ENCODE peak calls at places on chromosomes 13 and 19, in nine cellular contexts. One of them, this sample, is unnamed.

GRCh38 chr19:44570984-44571684 is 41.7 kb upstream of the CEACAM20 start:
- DNase-seq in skeletal muscle cell: peak; percentile 36
- DNase-seq in CD14-positive monocyte: peak; percentile 70
- DNase-seq in NCI-H1417 treated with DMSO at 0.1 percent for 48 hours: no peak
- DNase-seq in SHP77: peak; percentile 50
- DNase-seq in HS-5: peak; percentile 53
- DNase-seq in KBM-7: peak; percentile 90
- DNase-seq in GM13976: peak; percentile 70
- DNase-seq in HEK293T: peak; percentile 71
- DNase-seq in this sample: no peak

GRCh38 chr19:6423499-6424189 is 967 bp downstream of the KHSRP start:
- DNase-seq in KBM-7: peak; percentile 49
- DNase-seq in NCI-H1417 treated with DMSO at 0.1 percent for 48 hours: no peak
- DNase-seq in CD14-positive monocyte: no peak
- DNase-seq in GM13976: peak; percentile 70
- DNase-seq in HS-5: peak; percentile 8
- DNase-seq in HEK293T: peak; percentile 53
- DNase-seq in skeletal muscle cell: peak; percentile 7
- DNase-seq in SHP77: no peak
- DNase-seq in this sample: no peak

GRCh38 chr19:46924874-46925547 is 64.2 kb downstream of the ARHGAP35 start:
- DNase-seq in SHP77: no peak
- DNase-seq in KBM-7: no peak
- DNase-seq in CD14-positive monocyte: no peak
- DNase-seq in GM13976: peak; percentile 52
- DNase-seq in HEK293T: no peak
- DNase-seq in NCI-H1417 treated with DMSO at 0.1 percent for 48 hours: no peak
- DNase-seq in skeletal muscle cell: no peak
- DNase-seq in HS-5: no peak
- DNase-seq in this sample: no peak

GRCh38 chr13:21849323-21849722 is 178.4 kb downstream of the FGF9 start:
- DNase-seq in HEK293T: peak; percentile 19
- DNase-seq in SHP77: no peak
- DNase-seq in CD14-positive monocyte: no peak
- DNase-seq in NCI-H1417 treated with DMSO at 0.1 percent for 48 hours: no peak
- DNase-seq in HS-5: no peak
- DNase-seq in KBM-7: peak; percentile 69
- DNase-seq in GM13976: peak; percentile 50
- DNase-seq in skeletal muscle cell: no peak
- DNase-seq in this sample: no peak

GRCh38 chr19:47095707-47096704 is 17.6 kb downstream of the ZC3H4 start:
- DNase-seq in CD14-positive monocyte: no peak
- DNase-seq in SHP77: no peak
- DNase-seq in HS-5: no peak
- DNase-seq in skeletal muscle cell: no peak
- DNase-seq in KBM-7: peak; percentile 96
- DNase-seq in GM13976: no peak
- DNase-seq in HEK293T: no peak
- DNase-seq in NCI-H1417 treated with DMSO at 0.1 percent for 48 hours: no peak
- DNase-seq in this sample: no peak

GRCh38 chr13:61142506-61142905 is 273.1 kb downstream of the PCDH20 start:
- DNase-seq in SHP77: no peak
- DNase-seq in GM13976: no peak
- DNase-seq in NCI-H1417 treated with DMSO at 0.1 percent for 48 hours: no peak
- DNase-seq in CD14-positive monocyte: no peak
- DNase-seq in HS-5: no peak
- DNase-seq in KBM-7: no peak
- DNase-seq in skeletal muscle cell: no peak
- DNase-seq in HEK293T: no peak
- DNase-seq in this sample: no peak

GRCh38 chr19:42501733-42502132 is 26.5 kb downstream of the CEACAM1 start:
- DNase-seq in HS-5: no peak
- DNase-seq in NCI-H1417 treated with DMSO at 0.1 percent for 48 hours: no peak
- DNase-seq in HEK293T: no peak
- DNase-seq in GM13976: no peak
- DNase-seq in skeletal muscle cell: no peak
- DNase-seq in SHP77: no peak
- DNase-seq in CD14-positive monocyte: no peak
- DNase-seq in KBM-7: no peak
- DNase-seq in this sample: no peak

GRCh38 chr13:37097008-37097579 is 8.4 kb downstream of the CSNK1A1L start:
- DNase-seq in HEK293T: no peak
- DNase-seq in GM13976: no peak
- DNase-seq in KBM-7: no peak
- DNase-seq in SHP77: no peak
- DNase-seq in CD14-positive monocyte: no peak
- DNase-seq in skeletal muscle cell: no peak
- DNase-seq in HS-5: no peak
- DNase-seq in NCI-H1417 treated with DMSO at 0.1 percent for 48 hours: no peak
- DNase-seq in this sample: no peak

GRCh38 chr13:105442941-105443340 is 1092.5 kb downstream of the EFNB2 start:
- DNase-seq in HEK293T: no peak
- DNase-seq in CD14-positive monocyte: no peak
- DNase-seq in KBM-7: no peak
- DNase-seq in GM13976: no peak
- DNase-seq in SHP77: no peak
- DNase-seq in NCI-H1417 treated with DMSO at 0.1 percent for 48 hours: no peak
- DNase-seq in HS-5: peak; percentile 79
- DNase-seq in skeletal muscle cell: peak; percentile 99
- DNase-seq in this sample: no peak

GRCh38 chr19:30543243-30543945 is 171.2 kb downstream of the ZNF536 start:
- DNase-seq in skeletal muscle cell: no peak
- DNase-seq in GM13976: no peak
- DNase-seq in SHP77: no peak
- DNase-seq in HEK293T: no peak
- DNase-seq in CD14-positive monocyte: no peak
- DNase-seq in KBM-7: no peak
- DNase-seq in HS-5: no peak
- DNase-seq in NCI-H1417 treated with DMSO at 0.1 percent for 48 hours: no peak
- DNase-seq in this sample: no peak

GRCh38 chr13:49240017-49240416 is 7.7 kb upstream of the CDADC1 start:
- DNase-seq in CD14-positive monocyte: no peak
- DNase-seq in SHP77: no peak
- DNase-seq in HEK293T: peak; percentile 35
- DNase-seq in NCI-H1417 treated with DMSO at 0.1 percent for 48 hours: no peak
- DNase-seq in KBM-7: peak; percentile 61
- DNase-seq in HS-5: no peak
- DNase-seq in skeletal muscle cell: no peak
- DNase-seq in GM13976: peak; percentile 32
- DNase-seq in this sample: no peak

GRCh38 chr13:111897178-111897845 is 169.6 kb upstream of the SOX1 start:
- DNase-seq in HEK293T: no peak
- DNase-seq in NCI-H1417 treated with DMSO at 0.1 percent for 48 hours: no peak
- DNase-seq in GM13976: no peak
- DNase-seq in KBM-7: no peak
- DNase-seq in CD14-positive monocyte: no peak
- DNase-seq in HS-5: no peak
- DNase-seq in skeletal muscle cell: no peak
- DNase-seq in SHP77: no peak
- DNase-seq in this sample: no peak

GRCh38 chr13:78239681-78240080 is 321.1 kb upstream of the EDNRB start:
- DNase-seq in NCI-H1417 treated with DMSO at 0.1 percent for 48 hours: no peak
- DNase-seq in KBM-7: no peak
- DNase-seq in GM13976: no peak
- DNase-seq in SHP77: no peak
- DNase-seq in HEK293T: no peak
- DNase-seq in CD14-positive monocyte: no peak
- DNase-seq in HS-5: no peak
- DNase-seq in skeletal muscle cell: no peak
- DNase-seq in this sample: no peak

GRCh38 chr13:25248071-25248470 is 39.2 kb downstream of the MTMR6 start:
- DNase-seq in NCI-H1417 treated with DMSO at 0.1 percent for 48 hours: no peak
- DNase-seq in GM13976: no peak
- DNase-seq in SHP77: no peak
- DNase-seq in HEK293T: no peak
- DNase-seq in KBM-7: no peak
- DNase-seq in HS-5: no peak
- DNase-seq in CD14-positive monocyte: no peak
- DNase-seq in skeletal muscle cell: no peak
- DNase-seq in this sample: no peak

GRCh38 chr13:109243311-109243951 is 543.0 kb downstream of the IRS2 start:
- DNase-seq in GM13976: no peak
- DNase-seq in skeletal muscle cell: peak; percentile 88
- DNase-seq in KBM-7: no peak
- DNase-seq in CD14-positive monocyte: no peak
- DNase-seq in HS-5: peak; percentile 63
- DNase-seq in NCI-H1417 treated with DMSO at 0.1 percent for 48 hours: no peak
- DNase-seq in SHP77: no peak
- DNase-seq in HEK293T: no peak
- DNase-seq in this sample: no peak

GRCh38 chr19:5186293-5187050 is 154.1 kb downstream of the PTPRS start:
- DNase-seq in KBM-7: no peak
- DNase-seq in CD14-positive monocyte: no peak
- DNase-seq in GM13976: no peak
- DNase-seq in NCI-H1417 treated with DMSO at 0.1 percent for 48 hours: no peak
- DNase-seq in HS-5: peak; percentile 44
- DNase-seq in skeletal muscle cell: peak; percentile 25
- DNase-seq in HEK293T: no peak
- DNase-seq in SHP77: no peak
- DNase-seq in this sample: no peak

GRCh38 chr19:11461453-11461852 is 19.4 kb downstream of the ELAVL3 start:
- DNase-seq in skeletal muscle cell: no peak
- DNase-seq in NCI-H1417 treated with DMSO at 0.1 percent for 48 hours: no peak
- DNase-seq in KBM-7: no peak
- DNase-seq in HS-5: no peak
- DNase-seq in SHP77: no peak
- DNase-seq in CD14-positive monocyte: no peak
- DNase-seq in GM13976: no peak
- DNase-seq in HEK293T: no peak
- DNase-seq in this sample: no peak

GRCh38 chr19:10544242-10544752 is 593 bp downstream of the ATG4D start:
- DNase-seq in HEK293T: no peak
- DNase-seq in KBM-7: peak; percentile 23
- DNase-seq in SHP77: no peak
- DNase-seq in CD14-positive monocyte: no peak
- DNase-seq in skeletal muscle cell: no peak
- DNase-seq in NCI-H1417 treated with DMSO at 0.1 percent for 48 hours: no peak
- DNase-seq in GM13976: peak; percentile 54
- DNase-seq in HS-5: no peak
- DNase-seq in this sample: no peak

GRCh38 chr19:39937094-39937493 is 2.7 kb upstream of the FCGBP start:
- DNase-seq in GM13976: peak; percentile 76
- DNase-seq in KBM-7: no peak
- DNase-seq in HEK293T: no peak
- DNase-seq in SHP77: no peak
- DNase-seq in HS-5: no peak
- DNase-seq in skeletal muscle cell: no peak
- DNase-seq in NCI-H1417 treated with DMSO at 0.1 percent for 48 hours: no peak
- DNase-seq in CD14-positive monocyte: no peak
- DNase-seq in this sample: no peak

GRCh38 chr19:2815191-2815614 is 4.5 kb upstream of the ZNF554 start:
- DNase-seq in HEK293T: no peak
- DNase-seq in HS-5: no peak
- DNase-seq in skeletal muscle cell: no peak
- DNase-seq in GM13976: no peak
- DNase-seq in SHP77: no peak
- DNase-seq in KBM-7: no peak
- DNase-seq in CD14-positive monocyte: peak; percentile 22
- DNase-seq in NCI-H1417 treated with DMSO at 0.1 percent for 48 hours: no peak
- DNase-seq in this sample: no peak

GRCh38 chr13:109784590-109785140 is 1.7 kb downstream of the IRS2 start:
- DNase-seq in skeletal muscle cell: no peak
- DNase-seq in HEK293T: peak; percentile 50
- DNase-seq in SHP77: peak; percentile 75
- DNase-seq in CD14-positive monocyte: peak; percentile 59
- DNase-seq in NCI-H1417 treated with DMSO at 0.1 percent for 48 hours: no peak
- DNase-seq in HS-5: no peak
- DNase-seq in KBM-7: no peak
- DNase-seq in GM13976: no peak
- DNase-seq in this sample: peak; percentile 51

GRCh38 chr13:114001331-114002008 is 27.6 kb upstream of the C13orf46 start:
- DNase-seq in KBM-7: no peak
- DNase-seq in GM13976: no peak
- DNase-seq in CD14-positive monocyte: peak; percentile 45
- DNase-seq in NCI-H1417 treated with DMSO at 0.1 percent for 48 hours: no peak
- DNase-seq in HEK293T: no peak
- DNase-seq in SHP77: no peak
- DNase-seq in HS-5: no peak
- DNase-seq in skeletal muscle cell: no peak
- DNase-seq in this sample: no peak

GRCh38 chr19:3606690-3607289 is at the start of gene TBXA2R:
- DNase-seq in KBM-7: peak; percentile 71
- DNase-seq in CD14-positive monocyte: no peak
- DNase-seq in GM13976: peak; percentile 85
- DNase-seq in HEK293T: peak; percentile 79
- DNase-seq in skeletal muscle cell: peak; percentile 13
- DNase-seq in HS-5: peak; percentile 58
- DNase-seq in NCI-H1417 treated with DMSO at 0.1 percent for 48 hours: no peak
- DNase-seq in SHP77: peak; percentile 30
- DNase-seq in this sample: peak; percentile 21

GRCh38 chr13:47853236-47853635 is 147.8 kb downstream of the SUCLA2 start:
- DNase-seq in NCI-H1417 treated with DMSO at 0.1 percent for 48 hours: no peak
- DNase-seq in SHP77: no peak
- DNase-seq in HS-5: no peak
- DNase-seq in skeletal muscle cell: peak; percentile 33
- DNase-seq in GM13976: no peak
- DNase-seq in KBM-7: no peak
- DNase-seq in HEK293T: no peak
- DNase-seq in CD14-positive monocyte: no peak
- DNase-seq in this sample: no peak

GRCh38 chr13:100140441-100140840 is 51.5 kb downstream of the PCCA start:
- DNase-seq in skeletal muscle cell: no peak
- DNase-seq in HEK293T: no peak
- DNase-seq in HS-5: no peak
- DNase-seq in CD14-positive monocyte: no peak
- DNase-seq in SHP77: no peak
- DNase-seq in NCI-H1417 treated with DMSO at 0.1 percent for 48 hours: no peak
- DNase-seq in GM13976: no peak
- DNase-seq in KBM-7: no peak
- DNase-seq in this sample: no peak

GRCh38 chr19:4709440-4710280 is 14.0 kb downstream of the DPP9 start:
- DNase-seq in KBM-7: no peak
- DNase-seq in HEK293T: no peak
- DNase-seq in HS-5: no peak
- DNase-seq in skeletal muscle cell: no peak
- DNase-seq in GM13976: no peak
- DNase-seq in SHP77: no peak
- DNase-seq in NCI-H1417 treated with DMSO at 0.1 percent for 48 hours: no peak
- DNase-seq in CD14-positive monocyte: no peak
- DNase-seq in this sample: no peak

GRCh38 chr13:109786457-109787134 is at the start of gene IRS2:
- DNase-seq in KBM-7: peak; percentile 89
- DNase-seq in HS-5: no peak
- DNase-seq in HEK293T: peak; percentile 68
- DNase-seq in NCI-H1417 treated with DMSO at 0.1 percent for 48 hours: peak; percentile 97
- DNase-seq in skeletal muscle cell: peak; percentile 79
- DNase-seq in GM13976: peak; percentile 79
- DNase-seq in CD14-positive monocyte: peak; percentile 95
- DNase-seq in SHP77: peak; percentile 100
- DNase-seq in this sample: peak; percentile 83

GRCh38 chr13:99526549-99526948 is 25.3 kb downstream of the TM9SF2 start:
- DNase-seq in GM13976: no peak
- DNase-seq in SHP77: no peak
- DNase-seq in skeletal muscle cell: no peak
- DNase-seq in CD14-positive monocyte: no peak
- DNase-seq in KBM-7: no peak
- DNase-seq in HEK293T: no peak
- DNase-seq in HS-5: no peak
- DNase-seq in NCI-H1417 treated with DMSO at 0.1 percent for 48 hours: no peak
- DNase-seq in this sample: no peak

GRCh38 chr13:75226755-75227435 is 255.1 kb downstream of the TBC1D4 start:
- DNase-seq in GM13976: no peak
- DNase-seq in HS-5: peak; percentile 53
- DNase-seq in KBM-7: no peak
- DNase-seq in skeletal muscle cell: peak; percentile 91
- DNase-seq in SHP77: no peak
- DNase-seq in CD14-positive monocyte: no peak
- DNase-seq in HEK293T: no peak
- DNase-seq in NCI-H1417 treated with DMSO at 0.1 percent for 48 hours: no peak
- DNase-seq in this sample: no peak

GRCh38 chr13:31851201-31851600 is 111.9 kb downstream of the RXFP2 start:
- DNase-seq in skeletal muscle cell: no peak
- DNase-seq in KBM-7: no peak
- DNase-seq in CD14-positive monocyte: no peak
- DNase-seq in HEK293T: no peak
- DNase-seq in HS-5: no peak
- DNase-seq in SHP77: no peak
- DNase-seq in GM13976: no peak
- DNase-seq in NCI-H1417 treated with DMSO at 0.1 percent for 48 hours: no peak
- DNase-seq in this sample: no peak

GRCh38 chr13:79811170-79811569 is 330.2 kb downstream of the NDFIP2 start:
- DNase-seq in HS-5: no peak
- DNase-seq in skeletal muscle cell: no peak
- DNase-seq in CD14-positive monocyte: no peak
- DNase-seq in GM13976: no peak
- DNase-seq in HEK293T: no peak
- DNase-seq in KBM-7: no peak
- DNase-seq in SHP77: no peak
- DNase-seq in NCI-H1417 treated with DMSO at 0.1 percent for 48 hours: no peak
- DNase-seq in this sample: no peak